ENCODE peak calls at places on chromosomes 5 and 9, in four cellular contexts. F is IMR-90, R is uterus, K is cardiac fibroblast. C is an unnamed sample.

GRCh38 chr5:122858451-122858850 is 13.0 kb downstream of the SNX24 start:
- DNase-seq in R (no peak), F (no peak), K (peak), C (no peak)

GRCh38 chr5:144191998-144192397 is 21.3 kb downstream of the KCTD16 start:
- DNase-seq in K (peak), F (peak), R (no peak), C (no peak)

GRCh38 chr5:25458628-25459027 is 813.9 kb upstream of the CDH10 start:
- DNase-seq in F (no peak), R (no peak), K (no peak), C (no peak)

GRCh38 chr9:118711843-118712242 is 657.4 kb downstream of the BRINP1 start:
- DNase-seq in R (no peak), F (no peak), K (no peak), C (no peak)

GRCh38 chr5:127260686-127261085 is 29.9 kb upstream of the MEGF10 start:
- DNase-seq in K (peak), R (no peak), F (no peak), C (no peak)

GRCh38 chr9:81585191-81585763 is 104.1 kb downstream of the TLE1 start:
- DNase-seq in F (no peak), K (no peak), R (no peak), C (no peak)

GRCh38 chr9:115946530-115946929 is 207.1 kb upstream of the PAPPA start:
- DNase-seq in K (peak), R (no peak), F (no peak), C (no peak)

GRCh38 chr5:28648108-28648507 is 1609.7 kb upstream of the CDH9 start:
- DNase-seq in F (no peak), K (no peak), R (no peak), C (no peak)

GRCh38 chr9:6219040-6219439 is 3.4 kb downstream of the IL33 start:
- DNase-seq in R (no peak), F (no peak), K (no peak), C (no peak)

GRCh38 chr9:15570769-15571168 is 17.9 kb downstream of the CCDC171 start:
- DNase-seq in R (no peak), K (no peak), F (no peak), C (no peak)

GRCh38 chr5:108387756-108388155 is 5.9 kb upstream of the FBXL17 start:
- DNase-seq in F (no peak), K (no peak), R (no peak), C (no peak)

GRCh38 chr5:115214541-115214940 is 44.8 kb upstream of the TRIM36 start:
- DNase-seq in R (no peak), F (peak), K (no peak), C (no peak)

GRCh38 chr5:98372351-98372750 is 401.1 kb upstream of the RGMB start:
- DNase-seq in R (no peak), K (no peak), F (peak), C (no peak)

GRCh38 chr5:74080157-74080556 is 454.2 kb downstream of the ARHGEF28 start:
- DNase-seq in K (no peak), R (no peak), F (no peak), C (no peak)

GRCh38 chr5:176441921-176442323 is 6.3 kb upstream of the FAF2 start:
- DNase-seq in F (peak), K (peak), R (no peak), C (no peak)

GRCh38 chr5:10527281-10527950 is 36.5 kb upstream of the ANKRD33B start:
- DNase-seq in K (no peak), R (no peak), F (peak), C (peak)

GRCh38 chr9:107734231-107735014 is 244.9 kb upstream of the KLF4 start:
- DNase-seq in K (peak), F (peak), R (peak), C (peak)

GRCh38 chr9:14437336-14438231 is 123.6 kb upstream of the NFIB start:
- DNase-seq in F (no peak), R (peak), K (no peak), C (no peak)

GRCh38 chr5:41410737-41411136 is 99.7 kb downstream of the PLCXD3 start:
- DNase-seq in K (no peak), F (no peak), R (no peak), C (no peak)

GRCh38 chr5:178090856-178091255 is 22.5 kb upstream of the N4BP3 start:
- DNase-seq in R (no peak), F (no peak), K (no peak), C (no peak)

GRCh38 chr9:127158995-127159801 is 36.8 kb upstream of the ANGPTL2 start:
- DNase-seq in F (peak), K (peak), R (peak), C (peak)

GRCh38 chr9:124792976-124793594 is 16.2 kb downstream of the OLFML2A start:
- DNase-seq in F (peak), K (peak), R (peak), C (peak)

DNA sequence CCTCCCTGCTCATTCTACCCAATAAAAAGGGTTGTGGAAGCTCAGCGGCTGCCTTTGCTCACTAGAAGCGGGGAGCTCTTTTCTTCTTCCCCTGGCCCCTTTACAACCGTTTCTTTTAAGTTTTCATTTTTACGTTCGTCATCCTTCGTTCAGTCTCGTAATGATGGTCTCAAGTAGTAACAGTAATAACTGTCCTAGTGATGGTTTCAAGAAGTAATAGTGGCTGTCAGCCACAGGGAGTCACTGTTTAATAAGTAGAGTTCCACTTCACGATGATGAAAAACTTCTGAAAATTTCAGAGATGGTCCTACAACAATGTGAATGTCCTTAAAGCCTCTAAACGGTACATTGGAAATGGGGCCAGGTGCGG is 6.2 kb downstream of the UGT3A2 start:
- DNase-seq in R (no peak), F (no peak), K (no peak), C (no peak)
- H3K4me3 ChIP-seq in R (no peak), F (no peak), K (no peak), C (no peak)

DNA sequence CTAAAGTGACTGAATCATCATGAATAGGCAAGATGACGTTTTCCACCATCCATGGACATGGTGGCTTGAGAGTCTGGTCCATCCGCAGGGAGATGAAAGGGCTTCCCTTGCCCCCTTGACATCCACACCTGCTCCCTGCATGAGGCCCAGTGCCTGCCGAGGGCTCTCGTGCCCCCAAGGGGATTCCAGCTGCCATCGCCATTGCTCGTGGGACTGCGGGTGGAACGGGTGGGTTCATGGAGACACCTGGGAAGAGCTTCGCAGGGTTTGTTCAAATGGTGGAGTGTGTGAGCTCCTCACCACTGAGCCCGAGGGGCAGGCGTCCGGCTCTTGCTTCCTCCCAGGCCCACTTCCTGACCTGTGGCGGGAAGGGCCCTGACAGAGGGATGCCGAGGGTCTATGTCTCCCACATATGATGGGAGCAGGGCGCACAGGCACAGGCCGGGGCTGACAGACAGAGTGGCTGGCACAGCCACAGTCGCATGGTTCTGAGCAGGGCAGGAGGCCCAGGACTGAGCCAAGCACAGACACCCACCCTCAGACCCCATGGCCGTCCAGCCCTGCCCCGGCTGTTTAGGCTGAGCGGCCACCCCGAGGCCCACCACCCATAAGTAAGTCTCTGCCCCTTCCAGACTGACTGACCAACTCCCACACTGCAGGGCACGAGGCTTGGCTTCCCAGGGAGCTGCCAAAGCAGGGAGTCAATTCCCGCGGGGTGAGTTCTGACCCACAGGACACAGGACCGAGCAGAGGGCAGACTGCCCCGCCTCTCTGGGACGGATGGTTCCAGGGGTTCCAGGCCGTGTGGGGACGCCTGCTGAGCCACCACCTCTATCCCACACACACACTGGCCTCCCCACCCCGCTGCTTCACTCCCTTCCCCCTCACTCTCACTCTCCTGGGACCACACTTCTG is 70.0 kb upstream of the PPP1R26 start:
- DNase-seq in F (no peak), K (no peak), R (no peak), C (no peak)
- TF ChIP-seq CTCF in F (no peak), K (no peak), R (no peak), C (no peak)

GRCh38 chr5:56352808-56353590 is 119.9 kb upstream of the ANKRD55 start:
- DNase-seq in R (no peak), K (no peak), F (no peak), C (no peak)
- H3K4me3 ChIP-seq in R (no peak), K (no peak), F (no peak), C (no peak)

GRCh38 chr5:151406322-151406947 is 41.0 kb upstream of the SLC36A1 start:
- DNase-seq in K (peak), F (peak), R (no peak), C (no peak)
- TF ChIP-seq CTCF in K (peak), F (peak), R (no peak), C (peak)

GRCh38 chr9:114804504-114804903 is 1.3 kb downstream of the TNFSF15 start:
- DNase-seq in K (peak), R (no peak), F (peak), C (peak)

GRCh38 chr9:114803459-114803858 is 2.4 kb downstream of the TNFSF15 start:
- DNase-seq in F (no peak), K (no peak), R (no peak), C (no peak)

GRCh38 chr9:114806571-114806970 is 732 bp upstream of the TNFSF15 start:
- DNase-seq in R (no peak), F (no peak), K (no peak), C (no peak)

GRCh38 chr9:114803886-114804285 is 2.0 kb downstream of the TNFSF15 start:
- DNase-seq in R (no peak), F (peak), K (peak), C (peak)

DNA sequence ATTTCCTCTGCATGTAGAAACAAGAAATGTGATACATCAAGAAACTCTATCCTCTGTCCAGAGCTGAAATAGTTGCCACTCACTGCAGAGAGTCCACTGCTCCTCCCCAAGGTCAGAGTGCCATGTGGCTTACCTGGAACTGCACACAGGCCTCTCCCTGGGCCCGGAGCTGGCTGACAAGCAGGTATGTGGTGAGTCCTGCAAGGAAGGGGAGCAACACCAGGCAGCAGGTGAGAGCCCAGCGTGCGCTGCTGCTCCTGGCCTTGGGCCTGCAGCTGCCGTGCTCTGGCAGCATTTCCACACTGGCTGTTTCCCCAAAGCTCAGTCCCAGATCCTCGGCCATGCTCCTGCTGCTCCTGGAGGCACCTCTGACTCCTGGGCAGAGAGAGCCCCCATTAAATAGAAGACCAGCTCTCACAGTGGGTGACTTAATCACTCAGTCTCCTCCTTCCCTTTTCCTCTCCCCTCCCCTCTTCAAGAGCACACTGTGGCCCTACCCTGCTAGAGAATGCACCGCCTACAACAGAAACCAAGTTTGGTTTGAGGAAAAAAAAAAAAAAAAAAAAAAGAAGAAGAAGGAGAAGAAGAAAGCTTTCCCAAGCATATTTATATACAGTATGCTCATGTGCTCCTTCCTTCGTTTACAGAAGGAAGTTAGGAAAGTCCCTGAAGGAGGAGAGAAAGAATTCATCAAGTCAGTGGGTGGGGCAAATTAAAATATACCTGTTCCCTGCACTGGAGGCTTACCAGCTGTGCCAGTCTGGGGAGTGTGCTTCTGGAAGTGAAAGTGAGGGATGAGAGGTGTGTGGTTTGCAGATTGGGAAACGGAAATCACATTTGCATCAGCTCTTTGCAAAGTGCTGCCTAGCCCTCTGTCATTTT is at the start of gene TNFSF15:
- DNase-seq in F (peak), K (no peak), R (no peak), C (no peak)
- H3K4me3 ChIP-seq in F (no peak), K (no peak), R (no peak), C (no peak)

GRCh38 chr5:1416856-1417469 is 28.3 kb downstream of the SLC6A3 start:
- DNase-seq in K (no peak), F (no peak), R (no peak), C (no peak)
- TF ChIP-seq CTCF in K (no peak), F (no peak), R (no peak), C (no peak)

GRCh38 chr9:1050125-1050895 is at the start of gene DMRT2:
- DNase-seq in F (peak), K (peak), R (peak), C (no peak)
- H3K4me3 ChIP-seq in F (no peak), K (no peak), R (no peak), C (no peak)